ENCODE peak calls at places on chromosomes 1 and 21, in four cellular contexts. One of them, this sample, is unnamed.

GRCh38 chr1:12627308-12627707 is 9.3 kb upstream of the DHRS3 start:
- DNase-seq in A549: no peak
- DNase-seq in tibial nerve: no peak
- DNase-seq in vagina: no peak
- DNase-seq in this sample: no peak

GRCh38 chr1:223017291-223017690 is 125.8 kb downstream of the TLR5 start:
- DNase-seq in A549: no peak
- DNase-seq in tibial nerve: no peak
- DNase-seq in vagina: no peak
- DNase-seq in this sample: no peak

GRCh38 chr1:214747050-214747615 is 144.1 kb downstream of the CENPF start:
- DNase-seq in A549: no peak
- DNase-seq in tibial nerve: no peak
- DNase-seq in vagina: no peak
- DNase-seq in this sample: no peak

GRCh38 chr1:4701276-4701675 is 46.9 kb downstream of the AJAP1 start:
- DNase-seq in A549: no peak
- DNase-seq in tibial nerve: no peak
- DNase-seq in vagina: no peak
- DNase-seq in this sample: no peak

GRCh38 chr1:161801955-161802354 is 35.8 kb downstream of the ATF6 start:
- DNase-seq in A549: no peak
- DNase-seq in tibial nerve: no peak
- DNase-seq in vagina: no peak
- DNase-seq in this sample: no peak

GRCh38 chr1:72623299-72623708 is 341.0 kb upstream of the NEGR1 start:
- DNase-seq in A549: peak; percentile 3
- DNase-seq in tibial nerve: no peak
- DNase-seq in vagina: no peak
- DNase-seq in this sample: peak; percentile 2

GRCh38 chr21:34074283-34075098 is 1.1 kb downstream of the MRPS6 start:
- DNase-seq in A549: no peak
- DNase-seq in tibial nerve: no peak
- DNase-seq in vagina: no peak
- DNase-seq in this sample: no peak

GRCh38 chr1:248243204-248243603 is 12.0 kb downstream of the OR2M4 start:
- DNase-seq in A549: peak; percentile 31
- DNase-seq in tibial nerve: no peak
- DNase-seq in vagina: no peak
- DNase-seq in this sample: peak; percentile 23

GRCh38 chr1:107936498-107937481 is 28.2 kb downstream of the VAV3 start:
- DNase-seq in A549: no peak
- DNase-seq in tibial nerve: no peak
- DNase-seq in vagina: no peak
- DNase-seq in this sample: peak; percentile 22

GRCh38 chr21:29893687-29894086 is 46.1 kb downstream of the GRIK1 start:
- DNase-seq in A549: no peak
- DNase-seq in tibial nerve: no peak
- DNase-seq in vagina: no peak
- DNase-seq in this sample: no peak

GRCh38 chr1:198174297-198174696 is 17.5 kb downstream of the NEK7 start:
- DNase-seq in A549: no peak
- DNase-seq in tibial nerve: no peak
- DNase-seq in vagina: no peak
- DNase-seq in this sample: no peak

GRCh38 chr21:26709090-26709489 is 136.0 kb upstream of the CYYR1 start:
- DNase-seq in A549: no peak
- DNase-seq in tibial nerve: no peak
- DNase-seq in vagina: no peak
- DNase-seq in this sample: no peak

GRCh38 chr1:44806704-44807363 is at the start of gene DYNLT4:
- DNase-seq in A549: no peak
- DNase-seq in tibial nerve: no peak
- DNase-seq in vagina: no peak
- DNase-seq in this sample: no peak

GRCh38 chr1:44807364-44808062 is 362 bp upstream of the DYNLT4 start:
- DNase-seq in A549: peak; percentile 97
- DNase-seq in tibial nerve: peak; percentile 97
- DNase-seq in vagina: peak; percentile 100
- DNase-seq in this sample: peak; percentile 95

GRCh38 chr1:44810101-44810761 is 1.9 kb downstream of the BTBD19 start:
- DNase-seq in A549: peak; percentile 50
- DNase-seq in tibial nerve: no peak
- DNase-seq in vagina: no peak
- DNase-seq in this sample: no peak

GRCh38 chr1:44808938-44809917 is 905 bp downstream of the BTBD19 start:
- DNase-seq in A549: peak; percentile 46
- DNase-seq in tibial nerve: no peak
- DNase-seq in vagina: no peak
- DNase-seq in this sample: no peak

DNA sequence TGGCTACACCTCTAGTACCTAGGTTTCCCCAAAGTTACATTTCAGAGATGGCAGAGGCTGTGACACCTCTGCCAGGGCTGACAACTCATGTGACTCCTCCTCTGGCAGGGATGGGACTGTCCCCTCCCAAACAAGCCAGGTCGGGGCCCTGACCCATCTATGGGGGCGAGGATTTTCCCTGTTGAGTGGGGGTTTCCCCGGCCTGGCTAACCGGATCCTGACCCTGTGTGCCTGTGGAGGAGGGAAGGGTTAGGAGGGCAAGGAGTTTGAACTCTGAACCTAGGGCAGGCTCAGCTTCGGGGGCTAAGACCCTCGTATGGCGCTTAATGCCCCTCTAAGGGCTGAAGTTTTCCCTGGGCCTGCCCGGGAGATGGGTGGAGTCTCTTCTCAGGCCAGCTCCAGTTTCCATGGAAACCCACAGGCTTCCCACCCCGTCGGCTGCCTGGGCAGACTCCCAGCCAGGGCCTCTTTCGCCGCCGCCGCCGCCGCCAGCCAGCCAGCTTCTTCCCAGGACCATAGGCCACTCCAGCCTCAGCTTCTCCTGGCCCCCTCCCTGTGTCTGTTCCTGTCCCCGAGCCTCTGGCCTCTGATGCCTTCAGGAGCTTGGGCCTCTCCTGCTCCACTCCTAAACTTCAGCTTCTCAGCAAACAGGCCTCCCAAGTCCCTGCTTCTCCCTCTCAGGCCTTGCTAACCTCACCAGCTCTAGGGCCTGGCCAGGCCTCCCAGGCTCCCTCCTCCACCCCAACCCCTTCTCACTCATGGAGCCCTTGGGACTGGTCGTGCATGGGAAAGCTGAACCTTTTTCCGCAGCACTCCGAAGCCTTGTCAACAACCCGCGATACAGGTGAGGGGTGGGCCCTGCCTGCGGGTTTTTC is at the start of gene BTBD19:
- DNase-seq in A549: peak; percentile 65
- DNase-seq in tibial nerve: peak; percentile 79
- DNase-seq in vagina: no peak
- DNase-seq in this sample: no peak
- TF ChIP-seq POLR2A in A549: no peak
- TF ChIP-seq POLR2A in tibial nerve: peak; percentile 68
- TF ChIP-seq POLR2A in vagina: peak; percentile 51
- TF ChIP-seq POLR2A in this sample: no peak

DNA sequence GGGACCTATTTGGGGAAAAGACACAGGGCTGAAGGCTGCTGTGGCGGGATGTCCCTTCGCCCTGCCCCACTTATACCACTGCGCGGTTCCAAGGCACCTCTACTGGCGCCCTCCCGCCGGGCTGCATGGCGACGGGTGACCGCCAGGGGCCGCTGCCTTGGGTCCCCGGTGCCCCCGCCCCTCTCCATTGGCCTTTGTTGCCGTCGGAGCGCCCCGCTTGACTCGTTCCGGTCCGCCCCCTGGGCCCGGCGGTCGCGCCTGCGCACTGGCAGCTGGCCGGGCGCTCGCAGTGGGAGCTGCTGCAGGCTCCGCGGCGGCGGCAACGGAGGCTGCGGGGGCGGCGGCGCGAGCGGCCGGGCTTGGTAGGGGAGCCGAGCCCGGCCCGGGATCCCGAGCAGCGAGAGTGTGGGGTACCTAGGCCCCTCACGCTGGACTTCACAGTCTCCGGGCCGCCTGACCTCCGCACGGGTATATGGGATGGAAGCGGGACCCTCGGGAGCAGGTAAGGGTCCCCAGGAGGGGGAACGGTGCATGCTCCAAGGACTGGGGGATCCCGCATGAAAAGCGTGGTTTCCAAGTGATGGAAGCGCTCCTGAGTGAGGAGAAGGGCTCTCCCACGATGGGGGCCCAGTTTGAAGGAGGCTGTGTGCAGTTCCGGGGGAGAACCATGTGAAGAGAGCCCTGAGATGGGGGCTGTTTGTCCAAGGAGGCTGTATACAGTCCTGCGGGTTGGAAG is at the start of gene AGO1:
- DNase-seq in A549: peak; percentile 90
- DNase-seq in tibial nerve: peak; percentile 87
- DNase-seq in vagina: no peak
- DNase-seq in this sample: peak; percentile 98
- TF ChIP-seq POLR2A in A549: peak; percentile 74
- TF ChIP-seq POLR2A in tibial nerve: peak; percentile 87
- TF ChIP-seq POLR2A in vagina: peak; percentile 78
- TF ChIP-seq POLR2A in this sample: peak; percentile 82

GRCh38 chr1:29177022-29177705 is 4.5 kb downstream of the SRSF4 start:
- DNase-seq in A549: no peak
- DNase-seq in tibial nerve: no peak
- DNase-seq in vagina: no peak
- DNase-seq in this sample: no peak

GRCh38 chr1:29180497-29181412 is 945 bp downstream of the SRSF4 start:
- DNase-seq in A549: no peak
- DNase-seq in tibial nerve: no peak
- DNase-seq in vagina: no peak
- DNase-seq in this sample: peak; percentile 11

GRCh38 chr1:29176567-29176966 is 5.1 kb downstream of the SRSF4 start:
- DNase-seq in A549: no peak
- DNase-seq in tibial nerve: no peak
- DNase-seq in vagina: no peak
- DNase-seq in this sample: no peak

GRCh38 chr1:29181413-29182225 is at the start of gene SRSF4:
- DNase-seq in A549: peak; percentile 97
- DNase-seq in tibial nerve: peak; percentile 92
- DNase-seq in vagina: peak; percentile 98
- DNase-seq in this sample: peak; percentile 91

GRCh38 chr1:29179641-29180184 is 2.0 kb downstream of the SRSF4 start:
- DNase-seq in A549: no peak
- DNase-seq in tibial nerve: no peak
- DNase-seq in vagina: no peak
- DNase-seq in this sample: no peak
- TF ChIP-seq POLR2A in A549: no peak
- TF ChIP-seq POLR2A in tibial nerve: no peak
- TF ChIP-seq POLR2A in vagina: no peak
- TF ChIP-seq POLR2A in this sample: no peak

GRCh38 chr1:9825101-9826074 is 1.6 kb upstream of the CLSTN1 start:
- DNase-seq in A549: peak; percentile 93
- DNase-seq in tibial nerve: peak; percentile 44
- DNase-seq in vagina: peak; percentile 95
- DNase-seq in this sample: peak; percentile 89
- TF ChIP-seq POLR2A in A549: no peak
- TF ChIP-seq POLR2A in tibial nerve: no peak
- TF ChIP-seq POLR2A in vagina: no peak
- TF ChIP-seq POLR2A in this sample: no peak

GRCh38 chr21:44299458-44300261 is at the start of gene PFKL:
- DNase-seq in A549: peak; percentile 44
- DNase-seq in tibial nerve: peak; percentile 45
- DNase-seq in vagina: no peak
- DNase-seq in this sample: peak; percentile 98
- TF ChIP-seq POLR2A in A549: peak; percentile 54
- TF ChIP-seq POLR2A in tibial nerve: peak; percentile 57
- TF ChIP-seq POLR2A in vagina: peak; percentile 1
- TF ChIP-seq POLR2A in this sample: peak; percentile 90

GRCh38 chr1:52692697-52693096 is 5.5 kb downstream of the COA7 start:
- DNase-seq in A549: no peak
- DNase-seq in tibial nerve: no peak
- DNase-seq in vagina: no peak
- DNase-seq in this sample: no peak

GRCh38 chr1:52693843-52694242 is 4.3 kb downstream of the COA7 start:
- DNase-seq in A549: no peak
- DNase-seq in tibial nerve: no peak
- DNase-seq in vagina: no peak
- DNase-seq in this sample: no peak

GRCh38 chr1:52695627-52696026 is 2.5 kb downstream of the COA7 start:
- DNase-seq in A549: no peak
- DNase-seq in tibial nerve: no peak
- DNase-seq in vagina: no peak
- DNase-seq in this sample: no peak

GRCh38 chr1:52702886-52703787 is 5.0 kb upstream of the COA7 start:
- DNase-seq in A549: peak; percentile 92
- DNase-seq in tibial nerve: peak; percentile 82
- DNase-seq in vagina: peak; percentile 96
- DNase-seq in this sample: peak; percentile 63

DNA sequence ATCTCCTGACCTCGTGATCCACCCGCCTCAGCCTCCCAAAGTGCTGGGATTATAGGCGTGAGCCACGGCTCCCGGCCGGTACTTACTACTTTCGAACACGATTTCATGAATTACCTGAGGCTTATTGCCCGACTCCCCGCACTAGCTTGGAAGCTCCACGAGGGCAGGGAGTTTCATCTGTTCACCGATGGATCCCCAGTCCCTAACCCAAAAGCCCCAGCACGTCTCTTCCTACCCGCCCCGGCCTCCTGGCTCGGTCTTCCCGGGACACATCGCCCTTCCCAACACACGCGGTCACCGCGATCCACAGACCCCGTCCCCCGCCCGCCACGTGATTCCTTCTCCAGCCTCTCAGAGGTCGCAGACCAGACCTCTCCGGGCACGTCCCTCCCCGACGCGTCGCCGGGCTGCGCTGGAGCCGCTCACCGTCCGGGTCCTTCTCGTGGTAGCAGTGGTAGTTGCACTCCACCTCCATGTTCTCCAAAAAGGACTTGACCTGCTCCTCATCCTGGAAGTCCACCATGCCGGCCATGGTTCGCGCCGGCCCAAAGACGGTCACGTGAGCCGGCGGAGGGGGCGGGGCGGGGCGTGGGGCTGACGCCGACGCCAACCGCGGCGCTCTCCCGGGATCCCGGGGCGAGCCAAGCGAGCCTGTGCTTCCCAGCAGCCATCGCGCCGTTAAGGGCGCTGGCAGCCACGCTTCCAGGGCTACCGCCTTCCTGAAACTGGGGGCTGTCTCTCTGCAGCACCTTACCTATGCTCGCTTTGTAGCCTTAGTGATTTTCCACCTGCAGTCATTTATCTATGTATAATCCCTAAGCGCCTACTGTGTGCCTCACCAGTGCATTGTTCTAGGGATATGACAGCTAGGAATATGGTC is at the start of gene COA7:
- DNase-seq in A549: peak; percentile 84
- DNase-seq in tibial nerve: peak; percentile 83
- DNase-seq in vagina: peak; percentile 90
- DNase-seq in this sample: peak; percentile 76
- TF ChIP-seq POLR2A in A549: peak; percentile 80
- TF ChIP-seq POLR2A in tibial nerve: peak; percentile 57
- TF ChIP-seq POLR2A in vagina: no peak
- TF ChIP-seq POLR2A in this sample: peak; percentile 85